ENCODE peak calls at places on chromosomes 3 and 15, in nine cellular contexts. H is adrenal gland; E is cardiac fibroblast; D is Panc1; B is activated effector memory CD4-positive, alpha-beta T cell treated with anti-CD3 and anti-CD28 coated beads, Interleukin-2, amount 50 U/mL, for 16 hours; Q is HTR-8/SVneo; N is germinal center; X is stimulated activated naive CD4-positive, alpha-beta T cell; R is AG09319. G is an unnamed sample.

GRCh38 chr15:38474155-38474757 is 20.3 kb downstream of the FAM98B start:
- DNase-seq in R (peak), B (no peak), D (peak), X (peak), N (peak), Q (peak), E (peak), H (peak), G (peak)

GRCh38 chr3:48416091-48416505 is 13.8 kb downstream of the PLXNB1 start:
- DNase-seq in Q (no peak), B (no peak), N (no peak), R (no peak), H (no peak), X (no peak), D (no peak), E (no peak), G (no peak)

GRCh38 chr15:67101981-67102929 is 36.9 kb downstream of the SMAD3 start:
- DNase-seq in B (peak), R (no peak), D (no peak), H (no peak), E (peak), N (no peak), X (no peak), Q (no peak), G (peak)

GRCh38 chr3:150737874-150738679 is 24.9 kb downstream of the SIAH2 start:
- DNase-seq in D (no peak), Q (no peak), N (no peak), E (peak), B (peak), X (no peak), R (no peak), H (peak), G (peak)

GRCh38 chr3:125512135-125512920 is 7.7 kb downstream of the SNX4 start:
- DNase-seq in N (no peak), X (no peak), E (peak), D (no peak), B (peak), R (no peak), H (peak), Q (peak), G (peak)

GRCh38 chr3:117671707-117672318 is 962.2 kb downstream of the TUSC7 start:
- DNase-seq in B (no peak), R (no peak), H (peak), D (no peak), Q (no peak), E (no peak), N (no peak), X (no peak), G (no peak)

GRCh38 chr15:59879506-59879905 is 124.6 kb upstream of the FOXB1 start:
- DNase-seq in D (no peak), E (peak), B (no peak), Q (peak), H (no peak), R (no peak), X (no peak), N (no peak), G (peak)

GRCh38 chr3:176293277-176293676 is 904.0 kb downstream of the TBL1XR1 start:
- DNase-seq in E (no peak), B (no peak), R (no peak), N (no peak), X (no peak), D (no peak), H (no peak), Q (no peak), G (no peak)

GRCh38 chr15:25177955-25178801 is 223.4 kb downstream of the SNRPN start:
- DNase-seq in X (no peak), B (peak), R (no peak), N (no peak), H (peak), D (no peak), Q (no peak), E (no peak), G (no peak)

GRCh38 chr15:40982855-40983254 is 29.6 kb downstream of the CHAC1 start:
- DNase-seq in R (no peak), X (no peak), N (no peak), H (no peak), Q (peak), B (no peak), D (no peak), E (peak), G (peak)

GRCh38 chr15:36579792-36580431 is 486 bp downstream of the CDIN1 start:
- DNase-seq in B (no peak), X (no peak), R (no peak), N (no peak), E (no peak), H (peak), D (no peak), Q (no peak), G (no peak)

GRCh38 chr3:163491714-163492113 is 1586.6 kb downstream of the SI start:
- DNase-seq in H (no peak), E (no peak), B (no peak), X (no peak), Q (no peak), N (no peak), R (no peak), D (no peak), G (no peak)

GRCh38 chr15:40858706-40859105 is 14.9 kb downstream of the SPINT1 start:
- DNase-seq in B (no peak), R (no peak), D (no peak), Q (no peak), H (no peak), E (no peak), N (no peak), X (no peak), G (no peak)

GRCh38 chr3:143240921-143241320 is 121.3 kb downstream of the CHST2 start:
- DNase-seq in D (no peak), H (no peak), X (no peak), B (no peak), N (no peak), Q (no peak), R (no peak), E (peak), G (no peak)

GRCh38 chr15:29554531-29554930 is 267.7 kb downstream of the TJP1 start:
- DNase-seq in R (no peak), N (no peak), X (no peak), H (no peak), Q (no peak), D (no peak), B (no peak), E (peak), G (no peak)

GRCh38 chr15:89114974-89115373 is 26.7 kb downstream of the ABHD2 start:
- DNase-seq in Q (no peak), N (no peak), E (peak), X (no peak), H (no peak), B (no peak), D (no peak), R (no peak), G (peak)

GRCh38 chr3:73637042-73637441 is 12.3 kb upstream of the PDZRN3 start:
- DNase-seq in N (no peak), B (no peak), R (no peak), H (no peak), D (no peak), E (peak), Q (no peak), X (no peak), G (no peak)

GRCh38 chr3:134794323-134794722 is 737 bp upstream of the EPHB1 start:
- DNase-seq in D (no peak), Q (no peak), H (no peak), X (no peak), N (no peak), B (no peak), E (no peak), R (no peak), G (no peak)

GRCh38 chr15:94722025-94722636 is 490.8 kb downstream of the MCTP2 start:
- DNase-seq in R (no peak), X (no peak), B (no peak), H (no peak), Q (no peak), D (no peak), E (no peak), N (no peak), G (no peak)

GRCh38 chr3:195551381-195551978 is 8.4 kb upstream of the PPP1R2 start:
- DNase-seq in N (no peak), Q (no peak), H (no peak), B (no peak), R (no peak), X (no peak), E (peak), D (no peak), G (no peak)

GRCh38 chr3:21435871-21436270 is 315.1 kb downstream of the ZNF385D start:
- DNase-seq in H (no peak), N (no peak), X (no peak), R (peak), E (peak), B (no peak), Q (peak), D (peak), G (peak)

GRCh38 chr15:66588971-66589370 is 23.2 kb upstream of the LCTL start:
- DNase-seq in X (no peak), N (no peak), D (no peak), B (no peak), E (no peak), H (no peak), Q (no peak), R (no peak), G (no peak)

GRCh38 chr15:73617310-73617709 is 15.9 kb downstream of the NPTN start:
- DNase-seq in Q (no peak), N (no peak), R (no peak), B (no peak), X (no peak), E (no peak), D (no peak), H (no peak), G (no peak)

GRCh38 chr3:50433954-50434353 is 69.5 kb downstream of the CACNA2D2 start:
- DNase-seq in D (no peak), B (no peak), Q (no peak), H (no peak), X (no peak), E (no peak), N (no peak), R (no peak), G (no peak)

GRCh38 chr3:159077860-159078259 is 276.0 kb downstream of the MFSD1 start:
- DNase-seq in D (no peak), R (peak), N (no peak), X (no peak), H (no peak), E (peak), Q (peak), B (no peak), G (peak)

GRCh38 chr15:81117136-81117535 is 16.9 kb upstream of the CFAP161 start:
- DNase-seq in H (no peak), R (no peak), Q (no peak), X (no peak), N (no peak), E (peak), D (no peak), B (no peak), G (peak)

GRCh38 chr15:88032787-88033186 is 223.8 kb downstream of the NTRK3 start:
- DNase-seq in H (no peak), N (no peak), R (no peak), Q (no peak), B (no peak), D (no peak), E (no peak), X (no peak), G (no peak)

GRCh38 chr15:64503197-64503596 is 42.8 kb downstream of the ZNF609 start:
- DNase-seq in D (no peak), E (peak), X (no peak), B (no peak), R (no peak), N (no peak), H (no peak), Q (peak), G (peak)

GRCh38 chr3:149231876-149232275 is 10.2 kb upstream of the CP start:
- DNase-seq in D (no peak), H (no peak), R (no peak), N (no peak), X (no peak), B (no peak), Q (no peak), E (no peak), G (no peak)

GRCh38 chr3:113035387-113035982 is 44.7 kb downstream of the GTPBP8 start:
- DNase-seq in Q (peak), N (peak), D (peak), X (no peak), H (peak), R (no peak), E (peak), B (no peak), G (peak)

GRCh38 chr3:177618873-177619771 is 421.8 kb upstream of the TBL1XR1 start:
- DNase-seq in N (no peak), E (peak), Q (no peak), H (no peak), R (peak), D (no peak), B (no peak), X (no peak), G (peak)